ENCODE peak calls at places on chromosomes 11 and 22, in four cellular contexts. P is GM12865, Q is lower lobe of right lung, O is astrocyte of the spinal cord. H is an unnamed sample.

GRCh38 chr22:35785181-35785923 is 67.7 kb downstream of the APOL5 start:
- DNase-seq in P (no peak), Q (no peak), O (peak; percentile 30), H (peak; percentile 41)

GRCh38 chr22:49201046-49201970 is 626.4 kb downstream of the BRD1 start:
- DNase-seq in P (no peak), Q (peak; percentile 32), O (no peak), H (no peak)

GRCh38 chr11:69904331-69905201 is 85.3 kb upstream of the FGF3 start:
- DNase-seq in P (no peak), Q (no peak), O (no peak), H (no peak)

GRCh38 chr11:65355776-65356393 is 1.3 kb downstream of the TIGD3 start:
- DNase-seq in P (no peak), Q (peak; percentile 56), O (peak; percentile 36), H (peak; percentile 34)

GRCh38 chr11:35550374-35551036 is 25.1 kb upstream of the PAMR1 start:
- DNase-seq in P (no peak), Q (no peak), O (no peak), H (peak; percentile 62)

GRCh38 chr22:25933158-25933788 is 191.3 kb downstream of the MYO18B start:
- DNase-seq in P (no peak), Q (no peak), O (no peak), H (no peak)

GRCh38 chr22:20291249-20291586 is 23.1 kb upstream of the RTN4R start:
- DNase-seq in P (no peak), Q (no peak), O (no peak), H (no peak)

GRCh38 chr11:78535920-78536319 is 38.7 kb downstream of the NARS2 start:
- DNase-seq in P (no peak), Q (no peak), O (no peak), H (no peak)

GRCh38 chr11:88596786-88597185 is 259.2 kb upstream of the CTSC start:
- DNase-seq in P (no peak), Q (no peak), O (peak; percentile 12), H (peak; percentile 4)

GRCh38 chr22:48979482-48979881 is 848.2 kb downstream of the BRD1 start:
- DNase-seq in P (no peak), Q (no peak), O (no peak), H (no peak)

GRCh38 chr22:35631597-35631996 is 14.5 kb upstream of the MB start:
- DNase-seq in P (peak; percentile 69), Q (peak; percentile 64), O (peak; percentile 36), H (no peak)

GRCh38 chr11:122634507-122634906 is 21.0 kb upstream of the UBASH3B start:
- DNase-seq in P (no peak), Q (peak; percentile 49), O (peak; percentile 53), H (peak; percentile 85)

GRCh38 chr11:31236052-31236652 is 133.4 kb downstream of the DCDC1 start:
- DNase-seq in P (no peak), Q (no peak), O (peak; percentile 10), H (no peak)

GRCh38 chr11:128828350-128828749 is 38.7 kb downstream of the KCNJ1 start:
- DNase-seq in P (no peak), Q (no peak), O (no peak), H (peak; percentile 35)

GRCh38 chr11:128827494-128827893 is 39.6 kb downstream of the KCNJ1 start:
- DNase-seq in P (no peak), Q (no peak), O (no peak), H (no peak)

GRCh38 chr11:128831781-128832497 is 35.2 kb downstream of the KCNJ1 start:
- DNase-seq in P (peak; percentile 47), Q (no peak), O (no peak), H (no peak)

GRCh38 chr11:128830836-128831780 is 36.0 kb downstream of the KCNJ1 start:
- DNase-seq in P (peak; percentile 92), Q (peak; percentile 81), O (peak; percentile 85), H (peak; percentile 61)

GRCh38 chr11:128830290-128830813 is 36.7 kb downstream of the KCNJ1 start:
- DNase-seq in P (peak; percentile 38), Q (no peak), O (no peak), H (no peak)
- H3K4me3 ChIP-seq in P (no peak overlapping the region), Q (peak overlapping the region; percentile 29), O (no peak overlapping the region), H (no peak overlapping the region)

GRCh38 chr22:37894939-37895670 is 11.0 kb upstream of the MICALL1 start:
- DNase-seq in P (no peak), Q (no peak), O (no peak), H (no peak)
- TF ChIP-seq CTCF in P (no peak), Q (no peak), O (no peak), H (no peak)

DNA sequence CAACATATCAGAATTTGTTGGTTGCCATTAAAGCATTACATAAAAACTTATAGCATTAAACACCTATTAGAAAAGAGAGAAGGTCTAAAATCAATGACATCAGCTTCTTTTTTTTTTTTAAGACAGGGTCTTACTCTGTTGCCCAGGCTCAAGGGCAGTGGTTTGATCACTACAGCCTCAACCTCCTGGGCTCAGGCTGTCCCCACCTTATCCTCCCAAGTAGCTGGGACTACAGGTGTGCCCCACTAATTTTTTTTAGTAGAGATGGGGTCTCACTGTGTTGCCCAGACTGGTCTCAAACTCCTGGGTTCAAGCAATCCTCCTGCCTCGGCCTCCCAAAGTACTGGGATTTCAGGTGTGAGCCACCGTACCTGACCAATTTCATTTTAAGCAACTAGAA is 57.9 kb downstream of the ARHGEF12 start:
- DNase-seq in P (no peak), Q (no peak), O (no peak), H (no peak)
- H3K4me3 ChIP-seq in P (no peak overlapping the region), Q (no peak overlapping the region), O (no peak overlapping the region), H (no peak overlapping the region)

GRCh38 chr11:94597896-94598295 is 30.7 kb downstream of the PIWIL4 start:
- DNase-seq in P (peak; percentile 15), Q (no peak), O (peak; percentile 32), H (no peak)

GRCh38 chr11:94603587-94603986 is 36.4 kb downstream of the PIWIL4 start:
- DNase-seq in P (no peak), Q (no peak), O (no peak), H (no peak)

GRCh38 chr11:94599510-94599909 is 32.3 kb downstream of the PIWIL4 start:
- DNase-seq in P (no peak), Q (no peak), O (no peak), H (no peak)

GRCh38 chr11:94604496-94604895 is 37.3 kb downstream of the PIWIL4 start:
- DNase-seq in P (no peak), Q (no peak), O (no peak), H (no peak)

DNA sequence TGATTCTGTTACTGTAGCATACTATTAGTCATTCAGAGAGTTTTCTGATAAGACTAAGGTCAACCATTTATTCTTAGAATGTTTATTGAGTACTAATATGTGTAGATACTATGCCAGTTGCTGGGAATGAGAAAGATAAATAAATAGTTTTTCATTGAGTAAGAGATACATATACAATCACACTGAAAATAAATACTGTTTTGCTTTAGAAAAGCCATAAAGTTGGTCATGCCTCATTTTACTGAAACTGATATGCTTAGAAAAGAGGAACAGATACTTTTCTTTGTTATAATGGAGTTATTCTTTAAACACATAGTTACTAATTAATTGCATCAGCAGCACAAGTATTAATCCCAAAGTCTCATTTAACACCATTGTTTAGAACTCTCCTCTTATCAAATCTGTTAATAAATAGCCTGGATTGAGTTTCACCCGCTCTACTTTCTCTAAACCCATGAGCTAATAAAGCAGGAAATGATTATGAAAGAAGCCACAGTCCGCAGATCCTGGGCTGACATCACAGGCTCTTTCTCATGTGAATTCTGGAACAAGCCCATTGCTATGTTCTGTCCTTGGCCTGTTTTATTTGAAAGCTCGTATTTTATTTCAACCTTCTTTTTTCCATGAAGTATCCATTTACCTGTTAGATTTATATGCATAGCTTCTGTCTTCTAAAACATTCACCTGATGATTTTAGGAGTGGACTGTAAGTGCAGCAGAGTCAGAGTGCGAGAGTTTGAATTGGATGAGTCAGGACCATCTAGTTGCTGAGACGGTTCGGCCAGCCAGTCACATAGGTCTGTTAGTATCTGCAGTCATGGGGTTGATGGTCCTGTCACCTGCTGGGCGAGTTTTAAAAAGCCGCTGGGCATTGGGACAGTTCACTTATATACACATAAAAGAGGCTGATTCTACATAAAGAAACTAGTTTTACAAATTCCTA is 35.5 kb downstream of the PIWIL4 start:
- DNase-seq in P (peak; percentile 70), Q (peak; percentile 62), O (peak; percentile 86), H (no peak)
- TF ChIP-seq CTCF in P (peak; percentile 34), Q (peak; percentile 51), O (peak; percentile 62), H (peak; percentile 56)